ENCODE peak calls at places on chromosome X, in nine cellular contexts. One of them, this sample, is unnamed.

GRCh38 chrX:3549442-3549875 is 164.0 kb downstream of the PRKX start:
- DNase-seq in NCI-H526 treated with DMSO at 0.1 percent for 48 hours: no peak
- DNase-seq in stimulated activated CD4-positive, alpha-beta T cell treated with anti-CD3 and anti-CD28 coated beads, Interleukin-4, amount 100 ng/mL, for 48 hours: no peak
- DNase-seq in GM19239: no peak
- DNase-seq in NCI-H1105 treated with DMSO at 0.1 percent for 48 hours: no peak
- DNase-seq in AG08395: peak
- DNase-seq in activated CD4-positive, alpha-beta T cell treated with anti-CD3 and anti-CD28 coated beads, Interleukin-2, amount 50 U/mL, for 4 hours: no peak
- DNase-seq in AML-193: no peak
- DNase-seq in upper lobe of right lung: no peak
- DNase-seq in this sample: peak

GRCh38 chrX:26026179-26026578 is 112.0 kb upstream of the MAGEB18 start:
- DNase-seq in NCI-H1105 treated with DMSO at 0.1 percent for 48 hours: no peak
- DNase-seq in GM19239: no peak
- DNase-seq in NCI-H526 treated with DMSO at 0.1 percent for 48 hours: no peak
- DNase-seq in AML-193: no peak
- DNase-seq in activated CD4-positive, alpha-beta T cell treated with anti-CD3 and anti-CD28 coated beads, Interleukin-2, amount 50 U/mL, for 4 hours: no peak
- DNase-seq in AG08395: no peak
- DNase-seq in stimulated activated CD4-positive, alpha-beta T cell treated with anti-CD3 and anti-CD28 coated beads, Interleukin-4, amount 100 ng/mL, for 48 hours: no peak
- DNase-seq in upper lobe of right lung: no peak
- DNase-seq in this sample: no peak

GRCh38 chrX:123173833-123174232 is 10.2 kb upstream of the GRIA3 start:
- DNase-seq in activated CD4-positive, alpha-beta T cell treated with anti-CD3 and anti-CD28 coated beads, Interleukin-2, amount 50 U/mL, for 4 hours: no peak
- DNase-seq in GM19239: no peak
- DNase-seq in stimulated activated CD4-positive, alpha-beta T cell treated with anti-CD3 and anti-CD28 coated beads, Interleukin-4, amount 100 ng/mL, for 48 hours: no peak
- DNase-seq in NCI-H526 treated with DMSO at 0.1 percent for 48 hours: no peak
- DNase-seq in upper lobe of right lung: no peak
- DNase-seq in AG08395: no peak
- DNase-seq in AML-193: peak
- DNase-seq in NCI-H1105 treated with DMSO at 0.1 percent for 48 hours: no peak
- DNase-seq in this sample: peak

GRCh38 chrX:110215411-110215810 is 102.5 kb downstream of the AMMECR1 start:
- DNase-seq in stimulated activated CD4-positive, alpha-beta T cell treated with anti-CD3 and anti-CD28 coated beads, Interleukin-4, amount 100 ng/mL, for 48 hours: no peak
- DNase-seq in upper lobe of right lung: no peak
- DNase-seq in AG08395: no peak
- DNase-seq in NCI-H1105 treated with DMSO at 0.1 percent for 48 hours: no peak
- DNase-seq in GM19239: no peak
- DNase-seq in AML-193: no peak
- DNase-seq in activated CD4-positive, alpha-beta T cell treated with anti-CD3 and anti-CD28 coated beads, Interleukin-2, amount 50 U/mL, for 4 hours: no peak
- DNase-seq in NCI-H526 treated with DMSO at 0.1 percent for 48 hours: no peak
- DNase-seq in this sample: no peak

GRCh38 chrX:53831662-53832635 is 145.4 kb upstream of the HUWE1 start:
- DNase-seq in AG08395: peak
- DNase-seq in NCI-H526 treated with DMSO at 0.1 percent for 48 hours: peak
- DNase-seq in activated CD4-positive, alpha-beta T cell treated with anti-CD3 and anti-CD28 coated beads, Interleukin-2, amount 50 U/mL, for 4 hours: peak
- DNase-seq in GM19239: peak
- DNase-seq in NCI-H1105 treated with DMSO at 0.1 percent for 48 hours: peak
- DNase-seq in upper lobe of right lung: no peak
- DNase-seq in AML-193: peak
- DNase-seq in stimulated activated CD4-positive, alpha-beta T cell treated with anti-CD3 and anti-CD28 coated beads, Interleukin-4, amount 100 ng/mL, for 48 hours: peak
- DNase-seq in this sample: peak

GRCh38 chrX:120736989-120737388 is 107.1 kb upstream of the C1GALT1C1 start:
- DNase-seq in AML-193: no peak
- DNase-seq in GM19239: no peak
- DNase-seq in activated CD4-positive, alpha-beta T cell treated with anti-CD3 and anti-CD28 coated beads, Interleukin-2, amount 50 U/mL, for 4 hours: no peak
- DNase-seq in stimulated activated CD4-positive, alpha-beta T cell treated with anti-CD3 and anti-CD28 coated beads, Interleukin-4, amount 100 ng/mL, for 48 hours: no peak
- DNase-seq in NCI-H526 treated with DMSO at 0.1 percent for 48 hours: no peak
- DNase-seq in AG08395: no peak
- DNase-seq in upper lobe of right lung: no peak
- DNase-seq in NCI-H1105 treated with DMSO at 0.1 percent for 48 hours: no peak
- DNase-seq in this sample: no peak

GRCh38 chrX:72048515-72049455 is 82.9 kb downstream of the RTL5 start:
- DNase-seq in stimulated activated CD4-positive, alpha-beta T cell treated with anti-CD3 and anti-CD28 coated beads, Interleukin-4, amount 100 ng/mL, for 48 hours: no peak
- DNase-seq in GM19239: no peak
- DNase-seq in upper lobe of right lung: no peak
- DNase-seq in activated CD4-positive, alpha-beta T cell treated with anti-CD3 and anti-CD28 coated beads, Interleukin-2, amount 50 U/mL, for 4 hours: no peak
- DNase-seq in AML-193: no peak
- DNase-seq in NCI-H526 treated with DMSO at 0.1 percent for 48 hours: no peak
- DNase-seq in AG08395: no peak
- DNase-seq in NCI-H1105 treated with DMSO at 0.1 percent for 48 hours: peak
- DNase-seq in this sample: peak

GRCh38 chrX:125295337-125295736 is 24.3 kb upstream of the TEX13C start:
- DNase-seq in AG08395: no peak
- DNase-seq in NCI-H526 treated with DMSO at 0.1 percent for 48 hours: no peak
- DNase-seq in AML-193: no peak
- DNase-seq in stimulated activated CD4-positive, alpha-beta T cell treated with anti-CD3 and anti-CD28 coated beads, Interleukin-4, amount 100 ng/mL, for 48 hours: no peak
- DNase-seq in GM19239: no peak
- DNase-seq in NCI-H1105 treated with DMSO at 0.1 percent for 48 hours: no peak
- DNase-seq in activated CD4-positive, alpha-beta T cell treated with anti-CD3 and anti-CD28 coated beads, Interleukin-2, amount 50 U/mL, for 4 hours: no peak
- DNase-seq in upper lobe of right lung: no peak
- DNase-seq in this sample: no peak

GRCh38 chrX:400258-400657 is 13.6 kb upstream of the PPP2R3B start:
- DNase-seq in stimulated activated CD4-positive, alpha-beta T cell treated with anti-CD3 and anti-CD28 coated beads, Interleukin-4, amount 100 ng/mL, for 48 hours: no peak
- DNase-seq in activated CD4-positive, alpha-beta T cell treated with anti-CD3 and anti-CD28 coated beads, Interleukin-2, amount 50 U/mL, for 4 hours: no peak
- DNase-seq in GM19239: no peak
- DNase-seq in NCI-H1105 treated with DMSO at 0.1 percent for 48 hours: no peak
- DNase-seq in NCI-H526 treated with DMSO at 0.1 percent for 48 hours: no peak
- DNase-seq in AG08395: no peak
- DNase-seq in AML-193: no peak
- DNase-seq in upper lobe of right lung: no peak
- DNase-seq in this sample: no peak

GRCh38 chrX:124028177-124028576 is 66.7 kb downstream of the STAG2 start:
- DNase-seq in NCI-H1105 treated with DMSO at 0.1 percent for 48 hours: no peak
- DNase-seq in activated CD4-positive, alpha-beta T cell treated with anti-CD3 and anti-CD28 coated beads, Interleukin-2, amount 50 U/mL, for 4 hours: no peak
- DNase-seq in AG08395: no peak
- DNase-seq in GM19239: no peak
- DNase-seq in NCI-H526 treated with DMSO at 0.1 percent for 48 hours: no peak
- DNase-seq in upper lobe of right lung: no peak
- DNase-seq in AML-193: no peak
- DNase-seq in stimulated activated CD4-positive, alpha-beta T cell treated with anti-CD3 and anti-CD28 coated beads, Interleukin-4, amount 100 ng/mL, for 48 hours: no peak
- DNase-seq in this sample: no peak

GRCh38 chrX:94302446-94302845 is 628.4 kb downstream of the FAM133A start:
- DNase-seq in stimulated activated CD4-positive, alpha-beta T cell treated with anti-CD3 and anti-CD28 coated beads, Interleukin-4, amount 100 ng/mL, for 48 hours: no peak
- DNase-seq in AG08395: no peak
- DNase-seq in NCI-H1105 treated with DMSO at 0.1 percent for 48 hours: no peak
- DNase-seq in upper lobe of right lung: no peak
- DNase-seq in activated CD4-positive, alpha-beta T cell treated with anti-CD3 and anti-CD28 coated beads, Interleukin-2, amount 50 U/mL, for 4 hours: no peak
- DNase-seq in NCI-H526 treated with DMSO at 0.1 percent for 48 hours: no peak
- DNase-seq in GM19239: no peak
- DNase-seq in AML-193: no peak
- DNase-seq in this sample: no peak

GRCh38 chrX:150460781-150461180 is 97.7 kb downstream of the MAMLD1 start:
- DNase-seq in AG08395: no peak
- DNase-seq in NCI-H526 treated with DMSO at 0.1 percent for 48 hours: no peak
- DNase-seq in NCI-H1105 treated with DMSO at 0.1 percent for 48 hours: no peak
- DNase-seq in AML-193: no peak
- DNase-seq in activated CD4-positive, alpha-beta T cell treated with anti-CD3 and anti-CD28 coated beads, Interleukin-2, amount 50 U/mL, for 4 hours: no peak
- DNase-seq in stimulated activated CD4-positive, alpha-beta T cell treated with anti-CD3 and anti-CD28 coated beads, Interleukin-4, amount 100 ng/mL, for 48 hours: no peak
- DNase-seq in upper lobe of right lung: no peak
- DNase-seq in GM19239: no peak
- DNase-seq in this sample: no peak

GRCh38 chrX:2391869-2392606 is 108.7 kb downstream of the DHRSX start:
- DNase-seq in AG08395: peak
- DNase-seq in GM19239: no peak
- DNase-seq in NCI-H1105 treated with DMSO at 0.1 percent for 48 hours: no peak
- DNase-seq in NCI-H526 treated with DMSO at 0.1 percent for 48 hours: no peak
- DNase-seq in AML-193: no peak
- DNase-seq in stimulated activated CD4-positive, alpha-beta T cell treated with anti-CD3 and anti-CD28 coated beads, Interleukin-4, amount 100 ng/mL, for 48 hours: no peak
- DNase-seq in upper lobe of right lung: no peak
- DNase-seq in activated CD4-positive, alpha-beta T cell treated with anti-CD3 and anti-CD28 coated beads, Interleukin-2, amount 50 U/mL, for 4 hours: no peak
- DNase-seq in this sample: no peak

GRCh38 chrX:130174051-130174704 is 2.4 kb downstream of the RAB33A start:
- DNase-seq in AG08395: peak
- DNase-seq in NCI-H1105 treated with DMSO at 0.1 percent for 48 hours: no peak
- DNase-seq in activated CD4-positive, alpha-beta T cell treated with anti-CD3 and anti-CD28 coated beads, Interleukin-2, amount 50 U/mL, for 4 hours: no peak
- DNase-seq in NCI-H526 treated with DMSO at 0.1 percent for 48 hours: no peak
- DNase-seq in AML-193: no peak
- DNase-seq in GM19239: no peak
- DNase-seq in stimulated activated CD4-positive, alpha-beta T cell treated with anti-CD3 and anti-CD28 coated beads, Interleukin-4, amount 100 ng/mL, for 48 hours: no peak
- DNase-seq in upper lobe of right lung: no peak
- DNase-seq in this sample: no peak

GRCh38 chrX:3143043-3143799 is 102.0 kb downstream of the ARSF start:
- DNase-seq in AG08395: no peak
- DNase-seq in activated CD4-positive, alpha-beta T cell treated with anti-CD3 and anti-CD28 coated beads, Interleukin-2, amount 50 U/mL, for 4 hours: no peak
- DNase-seq in NCI-H526 treated with DMSO at 0.1 percent for 48 hours: no peak
- DNase-seq in NCI-H1105 treated with DMSO at 0.1 percent for 48 hours: no peak
- DNase-seq in AML-193: no peak
- DNase-seq in GM19239: no peak
- DNase-seq in stimulated activated CD4-positive, alpha-beta T cell treated with anti-CD3 and anti-CD28 coated beads, Interleukin-4, amount 100 ng/mL, for 48 hours: no peak
- DNase-seq in upper lobe of right lung: no peak
- DNase-seq in this sample: peak

GRCh38 chrX:82141942-82142341 is 940.0 kb downstream of the SH3BGRL start:
- DNase-seq in NCI-H526 treated with DMSO at 0.1 percent for 48 hours: no peak
- DNase-seq in NCI-H1105 treated with DMSO at 0.1 percent for 48 hours: no peak
- DNase-seq in upper lobe of right lung: no peak
- DNase-seq in stimulated activated CD4-positive, alpha-beta T cell treated with anti-CD3 and anti-CD28 coated beads, Interleukin-4, amount 100 ng/mL, for 48 hours: no peak
- DNase-seq in AG08395: no peak
- DNase-seq in GM19239: no peak
- DNase-seq in activated CD4-positive, alpha-beta T cell treated with anti-CD3 and anti-CD28 coated beads, Interleukin-2, amount 50 U/mL, for 4 hours: no peak
- DNase-seq in AML-193: no peak
- DNase-seq in this sample: no peak

GRCh38 chrX:47625365-47625764 is 4.4 kb downstream of the CFP start:
- DNase-seq in AML-193: no peak
- DNase-seq in stimulated activated CD4-positive, alpha-beta T cell treated with anti-CD3 and anti-CD28 coated beads, Interleukin-4, amount 100 ng/mL, for 48 hours: no peak
- DNase-seq in activated CD4-positive, alpha-beta T cell treated with anti-CD3 and anti-CD28 coated beads, Interleukin-2, amount 50 U/mL, for 4 hours: no peak
- DNase-seq in GM19239: no peak
- DNase-seq in NCI-H526 treated with DMSO at 0.1 percent for 48 hours: no peak
- DNase-seq in upper lobe of right lung: no peak
- DNase-seq in NCI-H1105 treated with DMSO at 0.1 percent for 48 hours: no peak
- DNase-seq in AG08395: no peak
- DNase-seq in this sample: peak

GRCh38 chrX:20197641-20198210 is 56.1 kb upstream of the EIF1AX start:
- DNase-seq in upper lobe of right lung: no peak
- DNase-seq in NCI-H526 treated with DMSO at 0.1 percent for 48 hours: no peak
- DNase-seq in AG08395: peak
- DNase-seq in stimulated activated CD4-positive, alpha-beta T cell treated with anti-CD3 and anti-CD28 coated beads, Interleukin-4, amount 100 ng/mL, for 48 hours: no peak
- DNase-seq in activated CD4-positive, alpha-beta T cell treated with anti-CD3 and anti-CD28 coated beads, Interleukin-2, amount 50 U/mL, for 4 hours: no peak
- DNase-seq in AML-193: no peak
- DNase-seq in NCI-H1105 treated with DMSO at 0.1 percent for 48 hours: no peak
- DNase-seq in GM19239: no peak
- DNase-seq in this sample: no peak

GRCh38 chrX:140933874-140934655 is 68.3 kb upstream of the SPANXB1 start:
- DNase-seq in GM19239: no peak
- DNase-seq in AG08395: no peak
- DNase-seq in NCI-H526 treated with DMSO at 0.1 percent for 48 hours: no peak
- DNase-seq in upper lobe of right lung: no peak
- DNase-seq in NCI-H1105 treated with DMSO at 0.1 percent for 48 hours: no peak
- DNase-seq in activated CD4-positive, alpha-beta T cell treated with anti-CD3 and anti-CD28 coated beads, Interleukin-2, amount 50 U/mL, for 4 hours: no peak
- DNase-seq in AML-193: no peak
- DNase-seq in stimulated activated CD4-positive, alpha-beta T cell treated with anti-CD3 and anti-CD28 coated beads, Interleukin-4, amount 100 ng/mL, for 48 hours: no peak
- DNase-seq in this sample: no peak

GRCh38 chrX:45524296-45524695 is 323.6 kb upstream of the DIPK2B start:
- DNase-seq in AML-193: no peak
- DNase-seq in NCI-H526 treated with DMSO at 0.1 percent for 48 hours: no peak
- DNase-seq in upper lobe of right lung: no peak
- DNase-seq in activated CD4-positive, alpha-beta T cell treated with anti-CD3 and anti-CD28 coated beads, Interleukin-2, amount 50 U/mL, for 4 hours: no peak
- DNase-seq in AG08395: no peak
- DNase-seq in stimulated activated CD4-positive, alpha-beta T cell treated with anti-CD3 and anti-CD28 coated beads, Interleukin-4, amount 100 ng/mL, for 48 hours: no peak
- DNase-seq in NCI-H1105 treated with DMSO at 0.1 percent for 48 hours: peak
- DNase-seq in GM19239: no peak
- DNase-seq in this sample: peak

GRCh38 chrX:132786217-132786616 is 172.2 kb downstream of the HS6ST2 start:
- DNase-seq in NCI-H1105 treated with DMSO at 0.1 percent for 48 hours: no peak
- DNase-seq in upper lobe of right lung: no peak
- DNase-seq in NCI-H526 treated with DMSO at 0.1 percent for 48 hours: no peak
- DNase-seq in AG08395: no peak
- DNase-seq in activated CD4-positive, alpha-beta T cell treated with anti-CD3 and anti-CD28 coated beads, Interleukin-2, amount 50 U/mL, for 4 hours: no peak
- DNase-seq in AML-193: no peak
- DNase-seq in GM19239: no peak
- DNase-seq in stimulated activated CD4-positive, alpha-beta T cell treated with anti-CD3 and anti-CD28 coated beads, Interleukin-4, amount 100 ng/mL, for 48 hours: no peak
- DNase-seq in this sample: no peak

GRCh38 chrX:150455220-150455618 is 92.1 kb downstream of the MAMLD1 start:
- DNase-seq in upper lobe of right lung: no peak
- DNase-seq in NCI-H1105 treated with DMSO at 0.1 percent for 48 hours: no peak
- DNase-seq in NCI-H526 treated with DMSO at 0.1 percent for 48 hours: no peak
- DNase-seq in GM19239: no peak
- DNase-seq in AML-193: no peak
- DNase-seq in activated CD4-positive, alpha-beta T cell treated with anti-CD3 and anti-CD28 coated beads, Interleukin-2, amount 50 U/mL, for 4 hours: no peak
- DNase-seq in AG08395: no peak
- DNase-seq in stimulated activated CD4-positive, alpha-beta T cell treated with anti-CD3 and anti-CD28 coated beads, Interleukin-4, amount 100 ng/mL, for 48 hours: no peak
- DNase-seq in this sample: no peak

GRCh38 chrX:120857240-120857639 is 18.4 kb downstream of the CT47B1 start:
- DNase-seq in upper lobe of right lung: no peak
- DNase-seq in activated CD4-positive, alpha-beta T cell treated with anti-CD3 and anti-CD28 coated beads, Interleukin-2, amount 50 U/mL, for 4 hours: no peak
- DNase-seq in stimulated activated CD4-positive, alpha-beta T cell treated with anti-CD3 and anti-CD28 coated beads, Interleukin-4, amount 100 ng/mL, for 48 hours: no peak
- DNase-seq in NCI-H1105 treated with DMSO at 0.1 percent for 48 hours: no peak
- DNase-seq in AML-193: no peak
- DNase-seq in AG08395: no peak
- DNase-seq in NCI-H526 treated with DMSO at 0.1 percent for 48 hours: no peak
- DNase-seq in GM19239: no peak
- DNase-seq in this sample: peak

GRCh38 chrX:133444952-133445831 is 29.9 kb upstream of the GPC4 start:
- DNase-seq in stimulated activated CD4-positive, alpha-beta T cell treated with anti-CD3 and anti-CD28 coated beads, Interleukin-4, amount 100 ng/mL, for 48 hours: no peak
- DNase-seq in NCI-H526 treated with DMSO at 0.1 percent for 48 hours: peak
- DNase-seq in GM19239: no peak
- DNase-seq in AG08395: peak
- DNase-seq in NCI-H1105 treated with DMSO at 0.1 percent for 48 hours: peak
- DNase-seq in AML-193: no peak
- DNase-seq in upper lobe of right lung: no peak
- DNase-seq in activated CD4-positive, alpha-beta T cell treated with anti-CD3 and anti-CD28 coated beads, Interleukin-2, amount 50 U/mL, for 4 hours: no peak
- DNase-seq in this sample: peak

This sample was measured in NCI-H69.